ENCODE peak calls at places on chromosomes 6 and 20, in four cellular contexts. One of them, this sample, is unnamed.

GRCh38 chr6:3345836-3346235 is 87.1 kb downstream of the PSMG4 start:
- DNase-seq in lung: no peak
- DNase-seq in IMR-90: no peak
- DNase-seq in fibroblast of lung: no peak
- DNase-seq in this sample: no peak

GRCh38 chr6:14046476-14047068 is 71.0 kb upstream of the CD83 start:
- DNase-seq in fibroblast of lung: peak
- DNase-seq in IMR-90: peak
- DNase-seq in lung: peak
- DNase-seq in this sample: peak

GRCh38 chr6:88184921-88185320 is 18.8 kb upstream of the CNR1 start:
- DNase-seq in IMR-90: no peak
- DNase-seq in fibroblast of lung: no peak
- DNase-seq in lung: no peak
- DNase-seq in this sample: no peak

GRCh38 chr6:128554302-128554701 is 33.9 kb upstream of the PTPRK start:
- DNase-seq in fibroblast of lung: peak
- DNase-seq in IMR-90: no peak
- DNase-seq in lung: no peak
- DNase-seq in this sample: no peak

GRCh38 chr6:130680118-130680517 is 147.1 kb upstream of the SMLR1 start:
- DNase-seq in fibroblast of lung: peak
- DNase-seq in lung: no peak
- DNase-seq in IMR-90: peak
- DNase-seq in this sample: no peak

GRCh38 chr20:25397827-25398226 is 7.2 kb upstream of the ABHD12 start:
- DNase-seq in IMR-90: peak
- DNase-seq in lung: no peak
- DNase-seq in fibroblast of lung: peak
- DNase-seq in this sample: no peak

GRCh38 chr6:131979515-131980337 is 28.6 kb upstream of the CCN2 start:
- DNase-seq in fibroblast of lung: peak
- DNase-seq in IMR-90: peak
- DNase-seq in lung: no peak
- DNase-seq in this sample: peak

GRCh38 chr6:145733770-145734169 is 1.6 kb downstream of the EPM2A start:
- DNase-seq in IMR-90: peak
- DNase-seq in fibroblast of lung: peak
- DNase-seq in lung: no peak
- DNase-seq in this sample: no peak

GRCh38 chr6:70314240-70314639 is 11.4 kb upstream of the COL9A1 start:
- DNase-seq in fibroblast of lung: no peak
- DNase-seq in lung: no peak
- DNase-seq in IMR-90: no peak
- DNase-seq in this sample: no peak

GRCh38 chr6:108587258-108588059 is 26.7 kb downstream of the FOXO3 start:
- DNase-seq in lung: no peak
- DNase-seq in fibroblast of lung: peak
- DNase-seq in IMR-90: peak
- DNase-seq in this sample: peak

GRCh38 chr6:159969921-159970320 is 1.0 kb downstream of the IGF2R start:
- DNase-seq in lung: peak
- DNase-seq in fibroblast of lung: peak
- DNase-seq in IMR-90: peak
- DNase-seq in this sample: peak

GRCh38 chr6:71288228-71289038 is at the start of gene OGFRL1:
- DNase-seq in fibroblast of lung: peak
- DNase-seq in lung: peak
- DNase-seq in IMR-90: peak
- DNase-seq in this sample: peak

GRCh38 chr20:11845311-11845710 is 72.4 kb upstream of the BTBD3 start:
- DNase-seq in lung: no peak
- DNase-seq in IMR-90: peak
- DNase-seq in fibroblast of lung: peak
- DNase-seq in this sample: no peak

GRCh38 chr6:133202610-133203343 is 38.4 kb upstream of the EYA4 start:
- DNase-seq in fibroblast of lung: peak
- DNase-seq in lung: no peak
- DNase-seq in IMR-90: peak
- DNase-seq in this sample: no peak

GRCh38 chr20:44780226-44780625 is 30.1 kb downstream of the RIMS4 start:
- DNase-seq in fibroblast of lung: peak
- DNase-seq in lung: no peak
- DNase-seq in IMR-90: peak
- DNase-seq in this sample: peak

GRCh38 chr6:78513856-78514255 is 353.5 kb upstream of the IRAK1BP1 start:
- DNase-seq in fibroblast of lung: no peak
- DNase-seq in lung: no peak
- DNase-seq in IMR-90: no peak
- DNase-seq in this sample: no peak

GRCh38 chr6:114342086-114342825 is 567 bp downstream of the HS3ST5 start:
- DNase-seq in fibroblast of lung: peak
- DNase-seq in lung: no peak
- DNase-seq in IMR-90: no peak
- DNase-seq in this sample: no peak

GRCh38 chr20:33415948-33416347 is 14.6 kb upstream of the CDK5RAP1 start:
- DNase-seq in IMR-90: peak
- DNase-seq in fibroblast of lung: peak
- DNase-seq in lung: no peak
- DNase-seq in this sample: peak

This sample was measured in hepatic stellate cell.